ENCODE peak calls at places on chromosomes 11 and 22, in eight cellular contexts. U is activated CD4-positive, alpha-beta T cell treated with anti-CD3 and anti-CD28 coated beads, Interleukin-2, amount 10 ng/mL, durations not matched to agents 24 days and 14 days; A is uterus; R is cardiac muscle cell; G is NCI-H1694 treated with DMSO at 0.1 percent for 48 hours; F is GM12891; V is DMS153; X is stimulated activated CD4-positive, alpha-beta T cell treated with anti-CD3 and anti-CD28 coated beads, Interleukin-12 subunit alpha, Interleukin-12 subunit beta, amount 100 ng/mL, for 24 hours. B is an unnamed sample.

GRCh38 chr11:75339685-75340409 is 11.6 kb downstream of the ARRB1 start:
- DNase-seq in U (no peak), A (no peak), R (no peak), G (no peak), F (no peak), V (no peak), X (no peak), B (no peak)

GRCh38 chr11:133900176-133901105 is 55.1 kb upstream of the SPATA19 start:
- DNase-seq in U (no peak), A (no peak), R (no peak), G (no peak), F (no peak), V (no peak), X (no peak), B (no peak)

GRCh38 chr11:125923633-125924032 is 19.3 kb downstream of the DDX25 start:
- DNase-seq in U (no peak), A (no peak), R (no peak), G (no peak), F (no peak), V (no peak), X (no peak), B (no peak)

GRCh38 chr11:78318733-78319132 is 98.9 kb downstream of the GAB2 start:
- DNase-seq in U (no peak), A (no peak), R (no peak), G (peak), F (no peak), V (no peak), X (no peak), B (no peak)

GRCh38 chr11:120977470-120977869 is 46.4 kb upstream of the TBCEL start:
- DNase-seq in U (no peak), A (no peak), R (no peak), G (no peak), F (no peak), V (no peak), X (no peak), B (no peak)

GRCh38 chr11:13726456-13726855 is 58.0 kb downstream of the FAR1 start:
- DNase-seq in U (no peak), A (no peak), R (no peak), G (no peak), F (no peak), V (no peak), X (no peak), B (no peak)

GRCh38 chr11:111370902-111371578 is 8.0 kb downstream of the POU2AF1 start:
- DNase-seq in U (no peak), A (no peak), R (no peak), G (no peak), F (no peak), V (no peak), X (no peak), B (no peak)

GRCh38 chr22:46695346-46696224 is 42.5 kb downstream of the CERK start:
- DNase-seq in U (no peak), A (no peak), R (no peak), G (peak), F (no peak), V (peak), X (no peak), B (no peak)

GRCh38 chr11:66106786-66107599 is 36.9 kb downstream of the PACS1 start:
- DNase-seq in U (no peak), A (no peak), R (no peak), G (no peak), F (no peak), V (no peak), X (no peak), B (no peak)

GRCh38 chr22:23688571-23688970 is 2.2 kb upstream of the RGL4 start:
- DNase-seq in U (no peak), A (no peak), R (no peak), G (no peak), F (no peak), V (no peak), X (no peak), B (no peak)

GRCh38 chr11:103085758-103086365 is 6.1 kb downstream of the DCUN1D5 start:
- DNase-seq in U (no peak), A (no peak), R (peak), G (no peak), F (no peak), V (no peak), X (no peak), B (no peak)